ENCODE peak calls at places on chromosomes 5 and 9, in seven cellular contexts. R, H, V, U, N, T and S are unnamed samples. For H3K27me3, the result is how much of the 10 kb centered on the place peaks cover.

GRCh38 chr5:125228358-125228757 is 481.9 kb upstream of the ZNF608 start:
- DNase-seq in R (no peak), H (no peak), V (no peak), U (no peak), N (no peak), T (no peak), S (no peak)

GRCh38 chr9:119802621-119803020 is 433.4 kb upstream of the BRINP1 start:
- DNase-seq in R (no peak), H (peak), V (peak), U (no peak), N (peak), T (no peak), S (no peak)

GRCh38 chr5:139574641-139575312 is 13.6 kb downstream of the UBE2D2 start:
- DNase-seq in R (no peak), H (no peak), V (no peak), U (peak), N (no peak), T (no peak), S (no peak)

GRCh38 chr5:120435129-120435528 is 29.0 kb upstream of the PRR16 start:
- DNase-seq in R (no peak), H (no peak), V (no peak), U (no peak), N (no peak), T (no peak), S (no peak)

GRCh38 chr5:124888050-124888506 is 141.6 kb upstream of the ZNF608 start:
- DNase-seq in R (no peak), H (no peak), V (no peak), U (peak), N (no peak), T (no peak), S (no peak)

GRCh38 chr5:134590992-134591659 is 41.5 kb downstream of the SAR1B start:
- DNase-seq in R (no peak), H (peak), V (no peak), U (no peak), N (peak), T (no peak), S (no peak)

GRCh38 chr9:127448112-127448805 is 2.9 kb downstream of the RPL12 start:
- DNase-seq in R (no peak), H (no peak), V (no peak), U (no peak), N (no peak), T (no peak), S (no peak)

GRCh38 chr5:138595396-138595795 is 20.2 kb upstream of the HSPA9 start:
- DNase-seq in R (no peak), H (no peak), V (peak), U (no peak), N (no peak), T (no peak), S (no peak)

GRCh38 chr5:112475747-112476435 is 56.8 kb upstream of the EPB41L4A start:
- DNase-seq in R (no peak), H (no peak), V (no peak), U (no peak), N (no peak), T (no peak), S (no peak)

GRCh38 chr9:3088166-3088702 is 244.3 kb upstream of the PUM3 start:
- DNase-seq in R (no peak), H (no peak), V (no peak), U (no peak), N (no peak), T (no peak), S (no peak)

GRCh38 chr5:36599986-36600779 is 6.2 kb upstream of the SLC1A3 start:
- DNase-seq in R (no peak), H (no peak), V (no peak), U (no peak), N (no peak), T (no peak), S (no peak)

GRCh38 chr5:107514305-107514704 is 156.4 kb downstream of the EFNA5 start:
- DNase-seq in R (no peak), H (no peak), V (no peak), U (no peak), N (no peak), T (no peak), S (no peak)

GRCh38 chr5:141149812-141150211 is at the start of gene PCDHB6:
- DNase-seq in R (no peak), H (no peak), V (no peak), U (no peak), N (no peak), T (no peak), S (no peak)

GRCh38 chr5:141150215-141150992 is 547 bp downstream of the PCDHB6 start:
- DNase-seq in R (no peak), H (no peak), V (no peak), U (no peak), N (no peak), T (no peak), S (no peak)

GRCh38 chr5:141150993-141151325 is 1.1 kb downstream of the PCDHB6 start:
- DNase-seq in R (no peak), H (no peak), V (no peak), U (no peak), N (no peak), T (no peak), S (no peak)

DNA sequence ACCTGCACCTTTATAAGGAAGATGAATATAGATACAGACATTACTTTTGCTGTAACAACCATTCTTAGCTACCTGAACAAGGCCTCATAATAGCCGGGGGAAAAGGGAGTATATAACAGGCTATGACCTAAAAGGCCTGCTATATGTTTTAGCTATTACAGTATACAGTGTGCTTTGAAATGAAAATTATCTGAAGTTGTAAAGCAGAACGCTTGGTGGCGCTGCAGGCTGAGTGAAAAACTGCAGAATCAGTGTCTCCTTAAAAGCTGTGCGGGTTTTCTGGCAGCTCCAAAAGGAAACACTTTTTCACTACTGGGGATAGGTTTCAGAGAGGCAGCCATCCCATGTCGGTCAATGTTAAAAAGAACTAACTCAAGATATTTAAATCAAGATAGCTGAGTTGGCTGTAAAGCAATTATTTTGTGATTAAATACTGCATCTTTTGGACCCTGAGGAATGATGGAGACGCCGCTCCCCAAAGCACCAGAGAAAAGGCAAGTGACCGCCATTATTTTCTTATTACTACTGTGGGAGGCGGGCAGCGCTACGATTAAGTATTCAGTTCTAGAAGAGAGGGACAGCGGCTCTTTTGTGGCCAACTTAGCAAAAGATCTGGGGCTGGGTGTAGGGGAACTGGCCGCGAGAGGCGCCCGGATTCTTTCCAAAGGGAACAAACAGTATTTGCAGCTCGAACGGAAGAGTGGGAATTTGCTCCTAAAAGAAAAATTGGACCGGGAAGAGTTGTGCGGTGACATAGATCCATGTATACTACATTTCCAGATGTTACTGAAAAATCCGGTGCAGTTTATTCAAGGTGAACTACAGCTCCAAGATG is 5.9 kb downstream of the PCDHB6 start:
- DNase-seq in R (no peak), H (no peak), V (no peak), U (no peak), N (no peak), T (no peak), S (no peak)
- TF ChIP-seq CTCF in R (no peak), H (no peak), V (no peak), U (no peak), N (no peak), T (no peak), S (no peak)

GRCh38 chr5:93249651-93250289 is 331.2 kb downstream of the NR2F1-AS1 start:
- DNase-seq in R (no peak), H (no peak), V (no peak), U (no peak), N (no peak), T (no peak), S (no peak)

GRCh38 chr5:93243481-93243880 is 337.5 kb downstream of the NR2F1-AS1 start:
- DNase-seq in R (no peak), H (no peak), V (no peak), U (no peak), N (no peak), T (no peak), S (no peak)

GRCh38 chr5:93247126-93247525 is 333.9 kb downstream of the NR2F1-AS1 start:
- DNase-seq in R (no peak), H (no peak), V (no peak), U (no peak), N (no peak), T (no peak), S (no peak)

GRCh38 chr5:93246093-93246855 is 334.7 kb downstream of the NR2F1-AS1 start:
- DNase-seq in R (no peak), H (no peak), V (no peak), U (no peak), N (no peak), T (no peak), S (no peak)

DNA sequence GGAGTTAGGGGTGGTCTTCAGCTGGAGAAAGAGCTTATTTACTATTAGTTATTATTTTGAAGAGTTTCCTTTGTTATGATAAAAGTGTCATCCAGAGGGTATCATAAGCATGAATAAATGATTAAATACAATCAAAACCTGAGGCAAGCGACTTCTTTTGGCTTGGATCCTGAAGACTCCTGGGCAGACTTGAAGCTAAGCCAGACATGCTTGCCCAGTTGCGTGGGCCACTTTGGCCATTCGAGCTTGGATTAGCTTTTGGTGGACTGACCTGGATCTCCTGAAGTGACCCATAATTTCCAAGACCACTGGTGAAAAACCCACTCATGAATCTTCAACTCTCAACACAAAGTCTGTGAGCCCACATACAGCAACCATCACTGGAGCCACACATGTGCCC is 335.8 kb downstream of the NR2F1-AS1 start:
- DNase-seq in R (no peak), H (no peak), V (no peak), U (no peak), N (no peak), T (no peak), S (no peak)
- H3K27me3 ChIP-seq in R (under half), H (under half), V (under half), U (under half), N (under half), T (under half), S (under half)

DNA sequence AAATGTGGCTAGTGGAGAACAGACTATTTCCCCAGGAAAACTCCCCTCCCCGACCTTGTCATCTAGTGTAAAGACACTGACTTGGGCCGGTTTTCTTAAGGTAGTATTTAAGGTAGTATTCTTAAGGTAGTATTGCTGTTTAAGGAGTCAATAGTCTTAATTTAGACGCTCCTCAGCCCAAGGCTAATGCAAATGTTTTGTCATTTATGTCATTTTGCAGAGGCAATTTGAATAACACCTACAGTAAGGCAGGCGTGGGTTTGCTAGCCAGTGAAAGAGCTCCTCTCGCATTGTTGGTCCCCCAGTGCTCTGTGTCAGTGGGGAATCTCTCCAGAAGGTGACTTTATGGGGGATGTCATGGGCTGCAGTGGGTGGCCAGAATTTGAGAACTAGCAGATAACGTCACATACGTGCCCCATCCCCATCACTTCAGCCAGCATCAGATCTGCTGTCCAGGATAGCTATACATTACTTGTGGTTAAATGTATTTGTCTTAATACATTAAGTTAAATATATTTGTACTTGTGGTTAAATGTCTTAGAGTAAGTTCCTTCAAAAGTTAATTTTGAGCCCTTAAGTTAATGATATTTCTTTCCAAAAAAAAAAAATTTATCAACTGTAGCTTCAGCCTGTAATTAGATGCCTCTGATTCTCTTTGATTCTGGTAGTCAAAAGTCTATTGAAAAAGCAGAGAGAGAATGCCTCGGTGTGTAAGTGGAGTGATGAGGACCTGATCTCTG is 2.6 kb downstream of the PPP1R26 start:
- DNase-seq in R (no peak), H (no peak), V (no peak), U (no peak), N (no peak), T (no peak), S (no peak)
- H3K4me3 ChIP-seq in R (no peak), H (no peak), V (no peak), U (no peak), N (no peak), T (no peak), S (no peak)

DNA sequence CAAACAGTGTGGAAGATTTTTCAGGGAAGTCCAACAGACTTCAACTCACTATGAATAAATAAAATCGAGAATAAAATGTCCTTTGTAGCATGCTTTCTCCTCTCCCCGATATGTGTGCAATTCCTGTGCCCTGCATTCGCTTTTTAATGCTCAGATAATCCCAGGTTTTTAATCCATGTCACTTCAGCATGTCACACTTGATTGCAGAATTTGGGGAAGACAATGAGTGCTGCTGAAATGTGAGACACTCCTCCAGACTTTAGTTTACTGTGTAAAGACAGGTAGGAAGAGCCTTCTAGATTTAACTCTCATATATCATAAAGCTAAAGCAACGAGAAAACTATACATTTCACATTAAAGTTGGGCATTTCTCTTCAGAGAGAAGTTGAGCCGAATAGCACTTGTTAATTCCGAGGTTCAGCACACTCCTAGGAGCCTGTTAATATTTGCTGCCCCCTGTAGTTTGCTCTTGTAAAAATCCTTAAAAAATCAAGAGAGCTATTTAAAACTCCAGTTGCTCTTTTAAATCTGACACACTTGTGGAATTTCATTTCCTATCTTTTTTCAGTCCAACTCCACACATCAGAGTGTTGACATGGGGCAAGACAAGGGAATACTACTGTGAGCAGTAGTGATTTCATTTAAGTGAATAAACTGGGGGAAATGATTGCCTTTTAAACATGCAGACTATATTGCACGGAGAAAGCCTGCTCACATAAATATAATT is 1096.1 kb upstream of the DMAC1 start:
- DNase-seq in R (no peak), H (no peak), V (no peak), U (peak), N (no peak), T (no peak), S (no peak)
- TF ChIP-seq CTCF in R (peak), H (peak), V (peak), U (peak), N (peak), T (peak), S (peak)

GRCh38 chr5:2726366-2726765 is 25.1 kb downstream of the IRX2 start:
- DNase-seq in R (no peak), H (no peak), V (no peak), U (no peak), N (no peak), T (no peak), S (no peak)
- H3K27me3 ChIP-seq in R (under half), H (under half), V (under half), U (under half), N (under half), T (under half), S (under half)